ENCODE peak calls at places on chromosomes 6 and 20, in nine cellular contexts. N is mucosa of descending colon, O is tibial artery, C is pancreas, P is left lung, Q is PC-3, E is cardiac muscle cell, X is hepatocyte, R is IMR-90. K is an unnamed sample.

GRCh38 chr20:58700823-58701222 is 8.2 kb downstream of the NPEPL1 start:
- DNase-seq in N (no peak), O (no peak), C (no peak), P (peak; percentile 65), Q (no peak), E (peak; percentile 10), X (no peak), R (no peak), K (no peak)

GRCh38 chr20:37349517-37350491 is 3.9 kb downstream of the SRC start:
- DNase-seq in N (no peak), O (no peak), C (no peak), P (peak; percentile 78), Q (no peak), E (peak; percentile 62), X (peak; percentile 51), R (peak; percentile 17), K (no peak)

GRCh38 chr6:83511901-83512681 is at the start of gene PRSS35:
- DNase-seq in N (peak; percentile 62), O (peak; percentile 38), C (peak; percentile 23), P (peak; percentile 88), Q (peak; percentile 44), E (peak; percentile 68), X (peak; percentile 82), R (peak; percentile 48), K (peak; percentile 80)

GRCh38 chr20:4592316-4593148 is 129.2 kb upstream of the PRND start:
- DNase-seq in N (peak; percentile 59), O (no peak), C (peak; percentile 62), P (peak; percentile 91), Q (peak; percentile 84), E (peak; percentile 53), X (peak; percentile 76), R (no peak), K (peak; percentile 77)

GRCh38 chr20:36085686-36086267 is 68.8 kb upstream of the EPB41L1 start:
- DNase-seq in N (peak; percentile 71), O (no peak), C (no peak), P (peak; percentile 82), Q (peak; percentile 93), E (peak; percentile 47), X (peak; percentile 85), R (peak; percentile 60), K (peak; percentile 43)

GRCh38 chr6:119612871-119613515 is 263.4 kb upstream of the MAN1A1 start:
- DNase-seq in N (no peak), O (no peak), C (no peak), P (no peak), Q (no peak), E (no peak), X (no peak), R (peak; percentile 52), K (peak; percentile 41)

GRCh38 chr20:12947691-12948090 is 61.1 kb upstream of the SPTLC3 start:
- DNase-seq in N (no peak), O (no peak), C (no peak), P (no peak), Q (peak; percentile 51), E (no peak), X (no peak), R (no peak), K (no peak)

GRCh38 chr6:63272397-63272796 is 47.4 kb downstream of the LGSN start:
- DNase-seq in N (no peak), O (no peak), C (no peak), P (no peak), Q (peak; percentile 48), E (peak; percentile 24), X (peak; percentile 50), R (peak; percentile 35), K (peak; percentile 50)

GRCh38 chr6:165656581-165657324 is 6.3 kb downstream of the PDE10A start:
- DNase-seq in N (no peak), O (no peak), C (no peak), P (no peak), Q (no peak), E (no peak), X (no peak), R (no peak), K (no peak)
- H3K4me1 ChIP-seq in N (no peaks in the 10 kb centered on the region), O (peaks cover 19% of the 10 kb centered on the region), C (no peaks in the 10 kb centered on the region), P (peaks cover 17% of the 10 kb centered on the region), Q (no peaks in the 10 kb centered on the region), E (peaks cover 21% of the 10 kb centered on the region), X (peaks cover 11% of the 10 kb centered on the region), R (peaks cover 9% of the 10 kb centered on the region), K (no peaks in the 10 kb centered on the region)

DNA sequence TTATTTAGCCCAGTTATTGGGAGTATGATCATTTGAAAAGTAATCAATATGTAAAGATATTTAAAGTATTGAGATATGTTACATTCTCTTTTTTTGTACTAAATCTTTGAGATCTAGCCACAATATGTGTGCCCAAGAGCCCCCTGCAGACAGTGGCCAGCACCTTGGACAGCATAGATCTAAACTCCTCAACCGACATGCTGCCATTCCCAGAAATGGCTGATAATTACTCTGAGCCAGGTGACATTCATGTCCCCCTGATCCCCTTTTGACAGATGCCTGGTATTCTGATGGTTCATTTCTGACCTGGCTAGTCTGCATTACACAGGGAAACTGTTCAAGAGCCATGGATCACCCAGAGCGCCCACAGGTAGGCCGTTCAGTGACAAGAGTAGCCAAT is 177.1 kb downstream of the ZDHHC14 start:
- DNase-seq in N (no peak), O (no peak), C (no peak), P (no peak), Q (no peak), E (no peak), X (no peak), R (peak; percentile 6), K (no peak)
- H3K4me1 ChIP-seq in N (peaks cover 6% of the 10 kb centered on the region), O (peaks cover 8% of the 10 kb centered on the region), C (peaks cover 12% of the 10 kb centered on the region), P (no peaks in the 10 kb centered on the region), Q (no peaks in the 10 kb centered on the region), E (no peaks in the 10 kb centered on the region), X (no peaks in the 10 kb centered on the region), R (no peaks in the 10 kb centered on the region), K (no peaks in the 10 kb centered on the region)

GRCh38 chr20:33679758-33680485 is 5.7 kb upstream of the NECAB3 start:
- DNase-seq in N (peak; percentile 46), O (peak; percentile 16), C (no peak), P (no peak), Q (no peak), E (no peak), X (no peak), R (no peak), K (no peak)
- H3K4me1 ChIP-seq in N (peaks cover 17% of the 10 kb centered on the region), O (peaks cover 47% of the 10 kb centered on the region), C (no peaks in the 10 kb centered on the region), P (peaks cover 39% of the 10 kb centered on the region), Q (peaks cover 11% of the 10 kb centered on the region), E (peaks cover 12% of the 10 kb centered on the region), X (peaks cover 12% of the 10 kb centered on the region), R (peaks cover 10% of the 10 kb centered on the region), K (peaks cover 55% of the 10 kb centered on the region)

DNA sequence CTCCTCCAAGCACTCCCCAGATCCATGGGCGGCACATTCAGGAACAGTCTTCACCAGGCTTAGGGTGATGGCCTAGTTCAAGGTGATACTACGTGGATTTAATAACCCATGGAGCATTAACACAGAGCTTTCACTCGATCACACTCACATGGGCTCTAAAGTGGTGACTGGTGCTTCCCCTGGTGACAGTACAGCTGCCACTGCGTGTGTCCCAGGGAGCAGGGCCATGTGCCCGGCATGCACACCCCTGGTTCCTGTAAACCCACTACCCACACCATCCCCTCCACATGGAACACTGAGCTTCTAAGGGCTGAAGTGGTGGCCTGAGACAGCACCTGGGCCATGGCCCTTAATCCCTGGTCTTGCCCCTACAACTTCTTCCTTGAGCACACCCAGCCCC is 27.8 kb upstream of the APMAP start:
- DNase-seq in N (no peak), O (peak; percentile 0), C (no peak), P (no peak), Q (no peak), E (no peak), X (no peak), R (no peak), K (no peak)
- H3K4me1 ChIP-seq in N (peaks cover 16% of the 10 kb centered on the region), O (no peaks in the 10 kb centered on the region), C (peaks cover 54% of the 10 kb centered on the region), P (peaks cover 11% of the 10 kb centered on the region), Q (peaks cover 23% of the 10 kb centered on the region), E (no peaks in the 10 kb centered on the region), X (peaks cover 17% of the 10 kb centered on the region), R (peaks cover 2% of the 10 kb centered on the region), K (no peaks in the 10 kb centered on the region)

GRCh38 chr6:1667012-1667804 is 57.5 kb downstream of the FOXC1 start:
- DNase-seq in N (no peak), O (no peak), C (no peak), P (no peak), Q (no peak), E (no peak), X (peak; percentile 58), R (peak; percentile 97), K (peak; percentile 95)
- H3K4me1 ChIP-seq in N (no peaks in the 10 kb centered on the region), O (peaks cover 15% of the 10 kb centered on the region), C (no peaks in the 10 kb centered on the region), P (no peaks in the 10 kb centered on the region), Q (no peaks in the 10 kb centered on the region), E (peaks cover 3% of the 10 kb centered on the region), X (peaks cover 6% of the 10 kb centered on the region), R (peaks cover 25% of the 10 kb centered on the region), K (peaks cover 7% of the 10 kb centered on the region)

GRCh38 chr6:44229376-44230033 is 6.1 kb downstream of the SLC29A1 start:
- DNase-seq in N (no peak), O (no peak), C (no peak), P (no peak), Q (no peak), E (no peak), X (no peak), R (no peak), K (no peak)
- H3K4me1 ChIP-seq in N (peaks cover 3% of the 10 kb centered on the region), O (peaks cover 62% of the 10 kb centered on the region), C (peaks cover 26% of the 10 kb centered on the region), P (peaks cover 36% of the 10 kb centered on the region), Q (peaks cover 17% of the 10 kb centered on the region), E (peaks cover 40% of the 10 kb centered on the region), X (peaks cover 36% of the 10 kb centered on the region), R (peaks cover 6% of the 10 kb centered on the region), K (peaks cover 74% of the 10 kb centered on the region)

GRCh38 chr20:53872561-53873248 is 197.7 kb downstream of the BCAS1 start:
- DNase-seq in N (no peak), O (no peak), C (no peak), P (no peak), Q (no peak), E (peak; percentile 34), X (no peak), R (peak; percentile 30), K (peak; percentile 32)

GRCh38 chr20:53869466-53870258 is 200.7 kb downstream of the BCAS1 start:
- DNase-seq in N (peak; percentile 58), O (peak; percentile 60), C (peak; percentile 86), P (no peak), Q (peak; percentile 98), E (peak; percentile 83), X (peak; percentile 89), R (peak; percentile 74), K (peak; percentile 71)

GRCh38 chr20:53872081-53872541 is 198.3 kb downstream of the BCAS1 start:
- DNase-seq in N (no peak), O (no peak), C (no peak), P (no peak), Q (no peak), E (no peak), X (no peak), R (no peak), K (peak; percentile 44)

GRCh38 chr20:53871541-53871940 is 198.9 kb downstream of the BCAS1 start:
- DNase-seq in N (no peak), O (no peak), C (no peak), P (no peak), Q (no peak), E (no peak), X (no peak), R (no peak), K (no peak)

DNA sequence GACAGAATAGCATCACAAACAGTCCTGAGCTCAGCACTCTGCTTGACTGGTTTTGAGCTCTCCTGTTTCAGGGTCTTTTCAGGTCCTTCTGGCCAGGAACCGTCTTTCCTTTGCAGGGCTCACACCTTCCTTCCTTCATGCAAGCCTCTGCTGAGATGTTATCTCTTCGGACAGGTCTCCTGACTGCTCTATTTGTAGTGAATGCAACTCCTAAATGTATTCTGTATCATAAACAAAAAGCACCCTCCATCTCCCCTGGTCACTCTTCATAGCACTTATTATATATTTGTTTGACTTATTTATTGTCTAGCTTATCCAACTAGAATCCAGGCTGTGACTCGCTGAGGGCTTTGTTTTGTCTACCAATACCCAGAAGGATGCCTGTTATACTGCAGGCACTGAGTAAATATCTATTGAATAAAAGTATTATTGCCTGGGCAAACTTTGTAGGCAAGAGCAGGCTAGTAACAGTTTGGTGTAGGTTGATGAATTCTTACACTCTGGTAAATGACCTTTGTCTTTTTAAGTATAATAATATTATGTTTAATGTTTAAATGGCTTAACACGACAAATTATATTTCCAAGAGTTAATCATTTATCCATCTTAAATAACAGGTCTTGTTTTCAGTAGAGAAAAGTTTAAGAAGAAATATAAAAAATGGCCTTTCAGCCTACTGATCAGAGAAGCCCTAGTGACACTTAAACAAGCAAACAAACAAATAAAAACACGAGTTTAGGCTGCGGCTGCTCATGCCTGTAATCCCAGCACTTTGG is 199.8 kb downstream of the BCAS1 start:
- DNase-seq in N (no peak), O (no peak), C (no peak), P (no peak), Q (peak; percentile 54), E (no peak), X (no peak), R (no peak), K (no peak)
- H3K4me1 ChIP-seq in N (peaks cover 49% of the 10 kb centered on the region), O (peaks cover 35% of the 10 kb centered on the region), C (peaks cover 54% of the 10 kb centered on the region), P (peaks cover 37% of the 10 kb centered on the region), Q (peaks cover 64% of the 10 kb centered on the region), E (peaks cover 24% of the 10 kb centered on the region), X (peaks cover 52% of the 10 kb centered on the region), R (peaks cover 23% of the 10 kb centered on the region), K (peaks cover 44% of the 10 kb centered on the region)